ENCODE peak calls at places on chromosomes 7 and 10, in four cellular contexts. S is Panc1, U is suprapubic skin, K is left ventricle myocardium inferior. Y is an unnamed sample.

GRCh38 chr10:89364533-89364932 is 13.3 kb upstream of the IFIT1B start:
- DNase-seq in U (no peak), S (no peak), K (no peak), Y (no peak)

GRCh38 chr10:122507661-122508060 is 46.3 kb downstream of the HTRA1 start:
- DNase-seq in S (no peak), K (no peak), U (no peak), Y (no peak)

GRCh38 chr10:99540673-99541531 is 8.2 kb downstream of the NKX2-3 start:
- DNase-seq in K (no peak), S (no peak), U (no peak), Y (no peak)

GRCh38 chr7:81111781-81112540 is 193.1 kb upstream of the SEMA3C start:
- DNase-seq in K (no peak), U (no peak), S (peak; percentile 75), Y (no peak)

GRCh38 chr7:17274551-17275245 is 23.8 kb upstream of the AHR start:
- DNase-seq in U (no peak), K (no peak), S (no peak), Y (no peak)

GRCh38 chr7:90736968-90737939 is 141.1 kb downstream of the CDK14 start:
- DNase-seq in K (no peak), S (no peak), U (no peak), Y (no peak)

GRCh38 chr10:77970869-77971803 is 44.6 kb upstream of the DLG5 start:
- DNase-seq in S (peak; percentile 61), K (peak; percentile 52), U (peak; percentile 78), Y (peak; percentile 90)

GRCh38 chr7:2601907-2602735 is 29.7 kb upstream of the TTYH3 start:
- DNase-seq in U (no peak), S (no peak), K (no peak), Y (no peak)

GRCh38 chr7:55971045-55971444 is 6.7 kb downstream of the NIPSNAP2 start:
- DNase-seq in S (no peak), K (no peak), U (no peak), Y (no peak)

GRCh38 chr7:106178593-106179134 is 66.6 kb upstream of the SYPL1 start:
- DNase-seq in K (no peak), U (no peak), S (no peak), Y (no peak)

GRCh38 chr10:60662917-60663614 is 115.2 kb upstream of the CDK1 start:
- DNase-seq in S (no peak), K (no peak), U (no peak), Y (no peak)

GRCh38 chr7:116222501-116222900 is 12.2 kb downstream of the TES start:
- DNase-seq in K (no peak), U (no peak), S (no peak), Y (no peak)

GRCh38 chr7:32761451-32762320 is 129.9 kb downstream of the KBTBD2 start:
- DNase-seq in S (no peak), K (no peak), U (no peak), Y (no peak)

GRCh38 chr10:45418859-45419672 is 45.0 kb downstream of the ALOX5 start:
- DNase-seq in S (no peak), U (no peak), K (peak; percentile 76), Y (peak; percentile 71)

GRCh38 chr10:52532650-52533290 is 218.7 kb downstream of the DKK1 start:
- DNase-seq in S (no peak), K (no peak), U (no peak), Y (no peak)

GRCh38 chr10:114307731-114308130 is 68.7 kb downstream of the VWA2 start:
- DNase-seq in S (no peak), K (no peak), U (peak; percentile 24), Y (no peak)

GRCh38 chr10:43231523-43232078 is 35.3 kb downstream of the RASGEF1A start:
- DNase-seq in U (peak; percentile 42), K (peak; percentile 5), S (no peak), Y (no peak)

GRCh38 chr10:14050598-14050997 is 280.1 kb downstream of the FRMD4A start:
- DNase-seq in K (no peak), U (no peak), S (no peak), Y (no peak)

GRCh38 chr10:119316729-119317097 is 109.3 kb downstream of the GRK5 start:
- DNase-seq in K (no peak), S (no peak), U (no peak), Y (no peak)

GRCh38 chr10:24920907-24921881 is 31.2 kb downstream of the PRTFDC1 start:
- DNase-seq in K (peak; percentile 32), S (no peak), U (peak; percentile 72), Y (peak; percentile 77)

GRCh38 chr7:141027043-141027442 is 12.3 kb upstream of the MRPS33 start:
- DNase-seq in K (no peak), U (no peak), S (no peak), Y (no peak)

GRCh38 chr7:151768805-151769188 is 108.1 kb downstream of the PRKAG2 start:
- DNase-seq in S (no peak), K (no peak), U (no peak), Y (no peak)

GRCh38 chr10:25982107-25982506 is 48.1 kb downstream of the MYO3A start:
- DNase-seq in U (no peak), S (no peak), K (no peak), Y (no peak)

GRCh38 chr10:25492040-25492439 is 317.2 kb downstream of the GPR158 start:
- DNase-seq in U (no peak), S (no peak), K (no peak), Y (no peak)

GRCh38 chr10:69377191-69377590 is 39.5 kb downstream of the TACR2 start:
- DNase-seq in S (no peak), K (no peak), U (no peak), Y (no peak)

GRCh38 chr10:132482090-132482489 is 55.5 kb upstream of the INPP5A start:
- DNase-seq in S (no peak), K (no peak), U (peak; percentile 65), Y (peak; percentile 60)

GRCh38 chr7:21690717-21691116 is 147.9 kb downstream of the DNAH11 start:
- DNase-seq in S (peak; percentile 5), K (no peak), U (no peak), Y (no peak)

GRCh38 chr7:47939425-47940036 is 8.7 kb downstream of the PKD1L1 start:
- DNase-seq in K (no peak), U (no peak), S (no peak), Y (no peak)

GRCh38 chr10:56266120-56266519 is 94.9 kb downstream of the ZWINT start:
- DNase-seq in U (no peak), K (no peak), S (no peak), Y (no peak)

GRCh38 chr10:56269181-56269580 is 91.9 kb downstream of the ZWINT start:
- DNase-seq in U (no peak), K (no peak), S (no peak), Y (no peak)
- H3K4me3 ChIP-seq in U (no peak overlapping the region), K (no peak overlapping the region), S (no peak overlapping the region), Y (no peak overlapping the region)

GRCh38 chr10:102644646-102645387 is 538 bp downstream of the TRIM8 start:
- DNase-seq in U (peak; percentile 93), S (peak; percentile 71), K (peak; percentile 85), Y (peak; percentile 93)
- H3K36me3 ChIP-seq in U (no peaks in the 10 kb centered on the region), S (peaks cover 9% of the 10 kb centered on the region), K (no peaks in the 10 kb centered on the region), Y (no peaks in the 10 kb centered on the region)

GRCh38 chr10:35563266-35563891 is 41.8 kb upstream of the GJD4 start:
- DNase-seq in K (peak; percentile 40), U (no peak), S (peak; percentile 76), Y (no peak)
- TF ChIP-seq CTCF in K (peak; percentile 99), U (peak; percentile 91), S (peak; percentile 97), Y (peak; percentile 89)

DNA sequence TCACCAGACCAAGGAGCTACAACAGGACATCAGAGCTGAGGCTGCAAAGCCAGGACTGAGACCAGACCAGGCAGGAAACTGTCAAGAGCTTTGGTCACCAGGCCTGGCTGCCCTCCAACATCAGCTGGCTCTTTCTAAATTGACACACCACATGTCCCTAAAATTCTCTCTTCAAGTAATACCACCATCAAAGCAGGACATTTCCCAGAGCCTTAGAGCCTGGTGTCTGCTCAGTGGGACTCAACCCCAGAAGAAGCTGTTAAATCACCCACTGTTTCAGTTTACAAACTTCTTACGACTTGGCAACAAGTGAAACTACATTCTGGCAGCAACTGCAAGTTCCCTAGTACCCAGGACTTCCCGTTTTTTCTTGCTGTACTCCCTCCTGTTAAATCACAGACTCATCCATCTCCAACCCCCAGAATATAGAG is 3.8 kb upstream of the IL6 start:
- DNase-seq in K (peak; percentile 83), U (peak; percentile 82), S (no peak), Y (peak; percentile 74)
- H3K4me3 ChIP-seq in K (peak overlapping the region; percentile 18), U (no peak overlapping the region), S (no peak overlapping the region), Y (no peak overlapping the region)